ENCODE peak calls at places on chromosome 1, in four cellular contexts. Z, K, Q and W are unnamed samples.

GRCh38 chr1:207890136-207890738 is 20.7 kb downstream of the CD34 start:
- DNase-seq in Z (no peak), Q (no peak), K (no peak), W (peak)

GRCh38 chr1:80882552-80882951 is 918.2 kb upstream of the ADGRL2 start:
- DNase-seq in K (no peak), Z (peak), Q (no peak), W (peak)

GRCh38 chr1:111030590-111030989 is 66.9 kb upstream of the LRIF1 start:
- DNase-seq in Q (peak), K (peak), Z (peak), W (peak)

GRCh38 chr1:82399093-82399492 is 598.4 kb downstream of the ADGRL2 start:
- DNase-seq in K (no peak), Z (no peak), Q (no peak), W (peak)

GRCh38 chr1:200376521-200376920 is 33.3 kb downstream of the ZNF281 start:
- DNase-seq in Z (peak), Q (no peak), K (no peak), W (no peak)

GRCh38 chr1:94622757-94623156 is 81.2 kb upstream of the F3 start:
- DNase-seq in K (no peak), Q (no peak), Z (peak), W (peak)

GRCh38 chr1:107806902-107807301 is 158.1 kb downstream of the VAV3 start:
- DNase-seq in Q (no peak), K (no peak), Z (no peak), W (no peak)

GRCh38 chr1:93592636-93592949 is 89.0 kb downstream of the BCAR3 start:
- DNase-seq in K (no peak), Q (no peak), Z (no peak), W (no peak)

GRCh38 chr1:12556368-12556930 is 61.6 kb downstream of the DHRS3 start:
- DNase-seq in K (peak), Z (peak), Q (no peak), W (peak)

GRCh38 chr1:19596719-19597462 is 47.2 kb upstream of the NBL1 start:
- DNase-seq in Q (peak), K (peak), Z (peak), W (peak)

GRCh38 chr1:215523128-215523861 is 43.8 kb upstream of the KCTD3 start:
- DNase-seq in Q (no peak), Z (no peak), K (no peak), W (peak)

GRCh38 chr1:230016139-230016538 is 50.9 kb upstream of the GALNT2 start:
- DNase-seq in Q (no peak), Z (no peak), K (no peak), W (no peak)

GRCh38 chr1:22453181-22453580 is 1.5 kb downstream of the ZBTB40 start:
- DNase-seq in K (no peak), Z (no peak), Q (no peak), W (no peak)

GRCh38 chr1:101198842-101199636 is 37.8 kb upstream of the S1PR1 start:
- DNase-seq in Z (no peak), Q (peak), K (peak), W (no peak)

GRCh38 chr1:216071227-216071626 is 352.0 kb downstream of the USH2A start:
- DNase-seq in Q (no peak), Z (no peak), K (no peak), W (no peak)

GRCh38 chr1:93874025-93874651 is 4.9 kb downstream of the DNTTIP2 start:
- DNase-seq in Q (no peak), K (no peak), Z (peak), W (peak)

GRCh38 chr1:172533511-172534116 is 664 bp downstream of the SUCO start:
- DNase-seq in Z (peak), Q (no peak), K (peak), W (peak)

GRCh38 chr1:178632619-178633018 is 92.4 kb upstream of the RALGPS2 start:
- DNase-seq in Z (no peak), Q (no peak), K (no peak), W (peak)

GRCh38 chr1:3518256-3518655 is 63.8 kb downstream of the ARHGEF16 start:
- DNase-seq in Z (no peak), Q (no peak), K (no peak), W (no peak)

GRCh38 chr1:182615468-182616129 is 11.4 kb upstream of the RGS16 start:
- DNase-seq in K (no peak), Z (no peak), Q (no peak), W (no peak)

GRCh38 chr1:248804771-248805681 is 20.7 kb downstream of the SH3BP5L start:
- DNase-seq in Z (no peak), K (no peak), Q (peak), W (no peak)

GRCh38 chr1:201570886-201571624 is 32.1 kb downstream of the NAV1 start:
- DNase-seq in Z (no peak), K (no peak), Q (no peak), W (no peak)
- TF ChIP-seq ELK1 in Z (no peak), K (no peak), Q (no peak), W (no peak)

GRCh38 chr1:42186172-42186571 is 21.6 kb upstream of the GUCA2A start:
- DNase-seq in K (no peak), Q (no peak), Z (no peak), W (peak)
- TF ChIP-seq ELK1 in K (no peak), Q (no peak), Z (no peak), W (no peak)

GRCh38 chr1:26190373-26190987 is at the start of gene CATSPER4:
- DNase-seq in Z (peak), K (peak), Q (no peak), W (no peak)
- TF ChIP-seq ELK1 in Z (no peak), K (no peak), Q (no peak), W (no peak)

GRCh38 chr1:235791532-235792060 is 75.1 kb downstream of the LYST start:
- DNase-seq in Z (no peak), Q (no peak), K (no peak), W (no peak)
- TF ChIP-seq ELK1 in Z (no peak), Q (no peak), K (no peak), W (no peak)

GRCh38 chr1:31228986-31229385 is 10.7 kb downstream of the NKAIN1 start:
- DNase-seq in Z (no peak), Q (no peak), K (no peak), W (no peak)
- TF ChIP-seq ELK1 in Z (no peak), Q (no peak), K (no peak), W (no peak)